ENCODE peak calls at places on chromosomes 6 and 20, in eight cellular contexts. One of them, this sample, is unnamed.

GRCh38 chr20:4800676-4801449 is 79.2 kb downstream of the PRND start:
- DNase-seq in transverse colon: no peak
- DNase-seq in PC-3: no peak
- DNase-seq in SK-N-SH: no peak
- DNase-seq in right lobe of liver: no peak
- DNase-seq in epithelial cell of esophagus: no peak
- DNase-seq in choroid plexus epithelial cell: no peak
- DNase-seq in BJ: no peak
- DNase-seq in this sample: no peak

GRCh38 chr6:138571174-138571573 is 71.9 kb upstream of the NHSL1 start:
- DNase-seq in SK-N-SH: no peak
- DNase-seq in choroid plexus epithelial cell: no peak
- DNase-seq in BJ: no peak
- DNase-seq in right lobe of liver: no peak
- DNase-seq in epithelial cell of esophagus: no peak
- DNase-seq in PC-3: no peak
- DNase-seq in transverse colon: no peak
- DNase-seq in this sample: no peak

GRCh38 chr6:17456711-17457110 is 63.3 kb downstream of the CAP2 start:
- DNase-seq in epithelial cell of esophagus: no peak
- DNase-seq in right lobe of liver: no peak
- DNase-seq in PC-3: no peak
- DNase-seq in SK-N-SH: no peak
- DNase-seq in choroid plexus epithelial cell: no peak
- DNase-seq in BJ: no peak
- DNase-seq in transverse colon: no peak
- DNase-seq in this sample: no peak

GRCh38 chr20:3646067-3646440 is 17.1 kb downstream of the GFRA4 start:
- DNase-seq in right lobe of liver: no peak
- DNase-seq in BJ: no peak
- DNase-seq in choroid plexus epithelial cell: peak
- DNase-seq in SK-N-SH: no peak
- DNase-seq in epithelial cell of esophagus: peak
- DNase-seq in transverse colon: no peak
- DNase-seq in PC-3: peak
- DNase-seq in this sample: no peak

GRCh38 chr6:106163966-106164877 is 78.1 kb downstream of the PRDM1 start:
- DNase-seq in right lobe of liver: no peak
- DNase-seq in epithelial cell of esophagus: peak
- DNase-seq in transverse colon: peak
- DNase-seq in PC-3: no peak
- DNase-seq in SK-N-SH: no peak
- DNase-seq in BJ: peak
- DNase-seq in choroid plexus epithelial cell: peak
- DNase-seq in this sample: peak

GRCh38 chr20:31374346-31374745 is 5.9 kb downstream of the DEFB118 start:
- DNase-seq in epithelial cell of esophagus: no peak
- DNase-seq in right lobe of liver: no peak
- DNase-seq in PC-3: no peak
- DNase-seq in BJ: no peak
- DNase-seq in choroid plexus epithelial cell: no peak
- DNase-seq in transverse colon: no peak
- DNase-seq in SK-N-SH: no peak
- DNase-seq in this sample: no peak

GRCh38 chr6:159033160-159034049 is 11.4 kb downstream of the TAGAP start:
- DNase-seq in PC-3: no peak
- DNase-seq in choroid plexus epithelial cell: peak
- DNase-seq in transverse colon: no peak
- DNase-seq in right lobe of liver: no peak
- DNase-seq in SK-N-SH: no peak
- DNase-seq in BJ: no peak
- DNase-seq in epithelial cell of esophagus: no peak
- DNase-seq in this sample: no peak

GRCh38 chr20:8449120-8449519 is 317.1 kb downstream of the PLCB1 start:
- DNase-seq in right lobe of liver: no peak
- DNase-seq in epithelial cell of esophagus: no peak
- DNase-seq in SK-N-SH: no peak
- DNase-seq in choroid plexus epithelial cell: no peak
- DNase-seq in transverse colon: no peak
- DNase-seq in BJ: no peak
- DNase-seq in PC-3: no peak
- DNase-seq in this sample: no peak

GRCh38 chr6:165662671-165663282 is at the start of gene PDE10A:
- DNase-seq in epithelial cell of esophagus: peak
- DNase-seq in transverse colon: no peak
- DNase-seq in right lobe of liver: no peak
- DNase-seq in choroid plexus epithelial cell: peak
- DNase-seq in BJ: no peak
- DNase-seq in PC-3: no peak
- DNase-seq in SK-N-SH: peak
- DNase-seq in this sample: no peak

GRCh38 chr6:80605165-80605989 is 498.9 kb downstream of the BCKDHB start:
- DNase-seq in SK-N-SH: peak
- DNase-seq in transverse colon: no peak
- DNase-seq in choroid plexus epithelial cell: peak
- DNase-seq in PC-3: peak
- DNase-seq in right lobe of liver: no peak
- DNase-seq in BJ: no peak
- DNase-seq in epithelial cell of esophagus: peak
- DNase-seq in this sample: peak

GRCh38 chr6:135195522-135195921 is 14.4 kb downstream of the MYB start:
- DNase-seq in PC-3: no peak
- DNase-seq in BJ: no peak
- DNase-seq in choroid plexus epithelial cell: no peak
- DNase-seq in epithelial cell of esophagus: no peak
- DNase-seq in SK-N-SH: no peak
- DNase-seq in right lobe of liver: no peak
- DNase-seq in transverse colon: no peak
- DNase-seq in this sample: no peak

GRCh38 chr20:23686046-23686750 is 2.6 kb downstream of the CST4 start:
- DNase-seq in SK-N-SH: no peak
- DNase-seq in epithelial cell of esophagus: no peak
- DNase-seq in right lobe of liver: no peak
- DNase-seq in PC-3: no peak
- DNase-seq in transverse colon: no peak
- DNase-seq in choroid plexus epithelial cell: no peak
- DNase-seq in BJ: no peak
- DNase-seq in this sample: no peak

GRCh38 chr6:127971945-127972391 is 71.1 kb upstream of the THEMIS start:
- DNase-seq in transverse colon: no peak
- DNase-seq in right lobe of liver: no peak
- DNase-seq in BJ: peak
- DNase-seq in choroid plexus epithelial cell: peak
- DNase-seq in epithelial cell of esophagus: peak
- DNase-seq in PC-3: peak
- DNase-seq in SK-N-SH: no peak
- DNase-seq in this sample: peak

GRCh38 chr20:46071573-46071972 is 18.2 kb downstream of the NCOA5 start:
- DNase-seq in transverse colon: no peak
- DNase-seq in right lobe of liver: no peak
- DNase-seq in choroid plexus epithelial cell: no peak
- DNase-seq in BJ: no peak
- DNase-seq in PC-3: no peak
- DNase-seq in epithelial cell of esophagus: no peak
- DNase-seq in SK-N-SH: no peak
- DNase-seq in this sample: no peak

GRCh38 chr6:99080191-99080590 is 132.4 kb upstream of the FBXL4 start:
- DNase-seq in right lobe of liver: peak
- DNase-seq in transverse colon: no peak
- DNase-seq in epithelial cell of esophagus: no peak
- DNase-seq in PC-3: no peak
- DNase-seq in BJ: no peak
- DNase-seq in SK-N-SH: no peak
- DNase-seq in choroid plexus epithelial cell: no peak
- DNase-seq in this sample: no peak

GRCh38 chr20:32354592-32355416 is 3.3 kb upstream of the ASXL1 start:
- DNase-seq in PC-3: peak
- DNase-seq in right lobe of liver: no peak
- DNase-seq in choroid plexus epithelial cell: peak
- DNase-seq in SK-N-SH: no peak
- DNase-seq in epithelial cell of esophagus: peak
- DNase-seq in transverse colon: no peak
- DNase-seq in BJ: peak
- DNase-seq in this sample: peak

GRCh38 chr20:34302312-34302722 is 838 bp downstream of the AHCY start:
- DNase-seq in choroid plexus epithelial cell: peak
- DNase-seq in PC-3: peak
- DNase-seq in SK-N-SH: no peak
- DNase-seq in BJ: no peak
- DNase-seq in right lobe of liver: no peak
- DNase-seq in transverse colon: no peak
- DNase-seq in epithelial cell of esophagus: peak
- DNase-seq in this sample: peak

GRCh38 chr6:16236648-16237199 is 1.7 kb upstream of the GMPR start:
- DNase-seq in SK-N-SH: no peak
- DNase-seq in epithelial cell of esophagus: no peak
- DNase-seq in BJ: peak
- DNase-seq in right lobe of liver: peak
- DNase-seq in choroid plexus epithelial cell: peak
- DNase-seq in PC-3: peak
- DNase-seq in transverse colon: peak
- DNase-seq in this sample: no peak
- H3K4me3 ChIP-seq in SK-N-SH: peak
- H3K4me3 ChIP-seq in epithelial cell of esophagus: no peak
- H3K4me3 ChIP-seq in BJ: peak
- H3K4me3 ChIP-seq in right lobe of liver: no peak
- H3K4me3 ChIP-seq in choroid plexus epithelial cell: peak
- H3K4me3 ChIP-seq in PC-3: peak
- H3K4me3 ChIP-seq in transverse colon: no peak
- H3K4me3 ChIP-seq in this sample: peak

GRCh38 chr6:82249381-82250253 is 2.1 kb upstream of the IBTK start:
- DNase-seq in PC-3: no peak
- DNase-seq in choroid plexus epithelial cell: no peak
- DNase-seq in BJ: no peak
- DNase-seq in SK-N-SH: no peak
- DNase-seq in transverse colon: no peak
- DNase-seq in right lobe of liver: no peak
- DNase-seq in epithelial cell of esophagus: peak
- DNase-seq in this sample: no peak

GRCh38 chr6:82246802-82247633 is 526 bp downstream of the IBTK start:
- DNase-seq in epithelial cell of esophagus: peak
- DNase-seq in transverse colon: peak
- DNase-seq in PC-3: peak
- DNase-seq in BJ: no peak
- DNase-seq in right lobe of liver: no peak
- DNase-seq in SK-N-SH: peak
- DNase-seq in choroid plexus epithelial cell: peak
- DNase-seq in this sample: no peak

GRCh38 chr6:82247634-82248232 is at the start of gene IBTK:
- DNase-seq in BJ: peak
- DNase-seq in right lobe of liver: peak
- DNase-seq in PC-3: peak
- DNase-seq in choroid plexus epithelial cell: peak
- DNase-seq in SK-N-SH: peak
- DNase-seq in epithelial cell of esophagus: peak
- DNase-seq in transverse colon: peak
- DNase-seq in this sample: peak

GRCh38 chr6:82246370-82246769 is 1.2 kb downstream of the IBTK start:
- DNase-seq in epithelial cell of esophagus: no peak
- DNase-seq in right lobe of liver: no peak
- DNase-seq in BJ: no peak
- DNase-seq in SK-N-SH: no peak
- DNase-seq in PC-3: peak
- DNase-seq in choroid plexus epithelial cell: no peak
- DNase-seq in transverse colon: no peak
- DNase-seq in this sample: no peak

GRCh38 chr6:82248233-82248735 is 740 bp upstream of the IBTK start:
- DNase-seq in right lobe of liver: no peak
- DNase-seq in PC-3: peak
- DNase-seq in transverse colon: peak
- DNase-seq in choroid plexus epithelial cell: peak
- DNase-seq in BJ: no peak
- DNase-seq in SK-N-SH: no peak
- DNase-seq in epithelial cell of esophagus: peak
- DNase-seq in this sample: peak
- H3K4me3 ChIP-seq in right lobe of liver: peak
- H3K4me3 ChIP-seq in PC-3: peak
- H3K4me3 ChIP-seq in transverse colon: peak
- H3K4me3 ChIP-seq in choroid plexus epithelial cell: peak
- H3K4me3 ChIP-seq in BJ: peak
- H3K4me3 ChIP-seq in SK-N-SH: peak
- H3K4me3 ChIP-seq in epithelial cell of esophagus: peak
- H3K4me3 ChIP-seq in this sample: peak

GRCh38 chr6:109050447-109051102 is 44.1 kb downstream of the SESN1 start:
- DNase-seq in choroid plexus epithelial cell: no peak
- DNase-seq in PC-3: no peak
- DNase-seq in SK-N-SH: no peak
- DNase-seq in right lobe of liver: no peak
- DNase-seq in BJ: no peak
- DNase-seq in transverse colon: no peak
- DNase-seq in epithelial cell of esophagus: peak
- DNase-seq in this sample: no peak
- H3K4me3 ChIP-seq in choroid plexus epithelial cell: no peak
- H3K4me3 ChIP-seq in PC-3: no peak
- H3K4me3 ChIP-seq in SK-N-SH: no peak
- H3K4me3 ChIP-seq in right lobe of liver: no peak
- H3K4me3 ChIP-seq in BJ: no peak
- H3K4me3 ChIP-seq in transverse colon: no peak
- H3K4me3 ChIP-seq in epithelial cell of esophagus: no peak
- H3K4me3 ChIP-seq in this sample: no peak

DNA sequence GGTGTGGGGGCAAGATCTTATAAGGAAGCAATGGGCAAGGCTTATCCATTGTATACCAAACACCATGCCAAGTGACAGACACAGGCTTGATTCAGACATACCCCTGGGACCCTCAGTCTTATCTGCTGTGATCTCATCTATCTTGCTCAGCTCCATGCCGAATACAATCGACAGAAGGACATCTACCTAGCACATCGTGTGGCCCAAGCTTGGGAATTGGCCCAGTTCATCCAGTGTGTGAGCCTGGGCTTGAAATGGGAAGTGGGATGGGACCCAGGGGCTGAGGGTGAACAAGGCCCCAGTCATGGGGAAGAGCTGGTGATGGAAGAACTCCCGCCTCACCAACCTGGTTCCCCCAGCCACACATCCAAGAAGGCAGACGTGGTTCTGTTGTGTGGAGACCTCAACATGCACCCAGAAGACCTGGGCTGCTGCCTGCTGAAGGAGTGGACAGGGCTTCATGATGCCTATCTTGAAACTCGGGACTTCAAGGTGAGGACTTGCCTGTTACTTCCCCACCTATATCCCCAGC is 1.9 kb downstream of the SMPD2 start:
- DNase-seq in epithelial cell of esophagus: no peak
- DNase-seq in transverse colon: no peak
- DNase-seq in PC-3: no peak
- DNase-seq in SK-N-SH: no peak
- DNase-seq in right lobe of liver: no peak
- DNase-seq in BJ: no peak
- DNase-seq in choroid plexus epithelial cell: no peak
- DNase-seq in this sample: no peak
- H3K4me3 ChIP-seq in epithelial cell of esophagus: no peak
- H3K4me3 ChIP-seq in transverse colon: no peak
- H3K4me3 ChIP-seq in PC-3: no peak
- H3K4me3 ChIP-seq in SK-N-SH: no peak
- H3K4me3 ChIP-seq in right lobe of liver: no peak
- H3K4me3 ChIP-seq in BJ: no peak
- H3K4me3 ChIP-seq in choroid plexus epithelial cell: no peak
- H3K4me3 ChIP-seq in this sample: no peak

GRCh38 chr6:30207619-30208295 is 5.4 kb downstream of the TRIM26 start:
- DNase-seq in choroid plexus epithelial cell: peak
- DNase-seq in SK-N-SH: no peak
- DNase-seq in BJ: no peak
- DNase-seq in PC-3: no peak
- DNase-seq in right lobe of liver: no peak
- DNase-seq in epithelial cell of esophagus: peak
- DNase-seq in transverse colon: peak
- DNase-seq in this sample: no peak
- H3K4me3 ChIP-seq in choroid plexus epithelial cell: no peak
- H3K4me3 ChIP-seq in SK-N-SH: no peak
- H3K4me3 ChIP-seq in BJ: no peak
- H3K4me3 ChIP-seq in PC-3: no peak
- H3K4me3 ChIP-seq in right lobe of liver: peak
- H3K4me3 ChIP-seq in epithelial cell of esophagus: no peak
- H3K4me3 ChIP-seq in transverse colon: no peak
- H3K4me3 ChIP-seq in this sample: no peak

This sample was measured in skeletal muscle cell.